ENCODE peak calls at places on chromosome 15, in four cellular contexts. One of them, this sample, is unnamed.

GRCh38 chr15:98954411-98954810 is 53.2 kb downstream of the PGPEP1L start:
- DNase-seq in WTC11: no peak
- DNase-seq in K562: no peak
- DNase-seq in HepG2: no peak
- DNase-seq in this sample: peak

GRCh38 chr15:63039811-63040210 is 2.7 kb upstream of the TPM1 start:
- DNase-seq in HepG2: no peak
- DNase-seq in WTC11: no peak
- DNase-seq in K562: no peak
- DNase-seq in this sample: no peak

GRCh38 chr15:38084289-38084688 is 149.8 kb downstream of the TMCO5A start:
- DNase-seq in WTC11: no peak
- DNase-seq in K562: no peak
- DNase-seq in HepG2: no peak
- DNase-seq in this sample: no peak

GRCh38 chr15:63417721-63418120 is 36.1 kb upstream of the CA12 start:
- DNase-seq in WTC11: no peak
- DNase-seq in HepG2: no peak
- DNase-seq in K562: no peak
- DNase-seq in this sample: no peak

GRCh38 chr15:31871159-31871886 is 159.0 kb upstream of the CHRNA7 start:
- DNase-seq in HepG2: no peak
- DNase-seq in K562: no peak
- DNase-seq in WTC11: no peak
- DNase-seq in this sample: no peak

GRCh38 chr15:87623832-87624231 is 632.7 kb downstream of the NTRK3 start:
- DNase-seq in HepG2: no peak
- DNase-seq in K562: peak
- DNase-seq in WTC11: peak
- DNase-seq in this sample: no peak

GRCh38 chr15:77034620-77035467 is 36.1 kb downstream of the TSPAN3 start:
- DNase-seq in WTC11: peak
- DNase-seq in HepG2: no peak
- DNase-seq in K562: peak
- DNase-seq in this sample: peak

GRCh38 chr15:54082836-54083492 is 104.7 kb downstream of the UNC13C start:
- DNase-seq in WTC11: peak
- DNase-seq in HepG2: peak
- DNase-seq in K562: peak
- DNase-seq in this sample: peak

GRCh38 chr15:57972801-57973311 is 92.7 kb downstream of the ALDH1A2 start:
- DNase-seq in K562: no peak
- DNase-seq in WTC11: no peak
- DNase-seq in HepG2: no peak
- DNase-seq in this sample: no peak

GRCh38 chr15:82183121-82184031 is 79.2 kb downstream of the EFL1 start:
- DNase-seq in K562: no peak
- DNase-seq in HepG2: no peak
- DNase-seq in WTC11: no peak
- DNase-seq in this sample: no peak

GRCh38 chr15:36177590-36178281 is 401.7 kb upstream of the CDIN1 start:
- DNase-seq in K562: no peak
- DNase-seq in HepG2: no peak
- DNase-seq in WTC11: no peak
- DNase-seq in this sample: no peak

GRCh38 chr15:81945014-81945615 is 100.7 kb downstream of the MEX3B start:
- DNase-seq in K562: peak
- DNase-seq in WTC11: no peak
- DNase-seq in HepG2: no peak
- DNase-seq in this sample: no peak

GRCh38 chr15:80785335-80785734 is 6.2 kb downstream of the CEMIP start:
- DNase-seq in K562: no peak
- DNase-seq in WTC11: no peak
- DNase-seq in HepG2: no peak
- DNase-seq in this sample: no peak

GRCh38 chr15:38614621-38615020 is 50.0 kb upstream of the RASGRP1 start:
- DNase-seq in HepG2: no peak
- DNase-seq in K562: no peak
- DNase-seq in WTC11: no peak
- DNase-seq in this sample: no peak

GRCh38 chr15:26013946-26014345 is 150.8 kb upstream of the ATP10A start:
- DNase-seq in K562: no peak
- DNase-seq in WTC11: peak
- DNase-seq in HepG2: no peak
- DNase-seq in this sample: no peak

GRCh38 chr15:73568881-73569280 is 64.3 kb downstream of the NPTN start:
- DNase-seq in K562: no peak
- DNase-seq in HepG2: no peak
- DNase-seq in WTC11: no peak
- DNase-seq in this sample: no peak

GRCh38 chr15:101498731-101499480 is 9.4 kb upstream of the PCSK6 start:
- DNase-seq in WTC11: no peak
- DNase-seq in HepG2: no peak
- DNase-seq in K562: no peak
- DNase-seq in this sample: no peak

GRCh38 chr15:99615460-99615859 is 49.7 kb downstream of the MEF2A start:
- DNase-seq in HepG2: no peak
- DNase-seq in K562: no peak
- DNase-seq in WTC11: no peak
- DNase-seq in this sample: no peak

GRCh38 chr15:57477736-57478522 is 101.6 kb downstream of the CGNL1 start:
- DNase-seq in HepG2: peak
- DNase-seq in WTC11: no peak
- DNase-seq in K562: no peak
- DNase-seq in this sample: no peak

GRCh38 chr15:77528290-77528967 is 104.3 kb downstream of the LINGO1 start:
- DNase-seq in HepG2: no peak
- DNase-seq in WTC11: peak
- DNase-seq in K562: no peak
- DNase-seq in this sample: peak

GRCh38 chr15:26032162-26032846 is 169.2 kb upstream of the ATP10A start:
- DNase-seq in K562: no peak
- DNase-seq in WTC11: no peak
- DNase-seq in HepG2: no peak
- DNase-seq in this sample: no peak

GRCh38 chr15:46091860-46092450 is 457.1 kb downstream of the SQOR start:
- DNase-seq in WTC11: peak
- DNase-seq in HepG2: peak
- DNase-seq in K562: peak
- DNase-seq in this sample: peak

GRCh38 chr15:25740438-25741252 is 122.5 kb downstream of the ATP10A start:
- DNase-seq in WTC11: no peak
- DNase-seq in K562: no peak
- DNase-seq in HepG2: no peak
- DNase-seq in this sample: no peak

GRCh38 chr15:99212401-99212800 is 37.0 kb downstream of the TTC23 start:
- DNase-seq in WTC11: no peak
- DNase-seq in K562: no peak
- DNase-seq in HepG2: no peak
- DNase-seq in this sample: no peak

GRCh38 chr15:58491499-58492202 is 59.9 kb downstream of the LIPC start:
- DNase-seq in K562: no peak
- DNase-seq in WTC11: no peak
- DNase-seq in HepG2: no peak
- DNase-seq in this sample: no peak

GRCh38 chr15:85318048-85318731 is 62.2 kb upstream of the AKAP13 start:
- DNase-seq in WTC11: no peak
- DNase-seq in K562: no peak
- DNase-seq in HepG2: no peak
- DNase-seq in this sample: no peak

GRCh38 chr15:45763170-45763869 is 128.5 kb downstream of the SQOR start:
- DNase-seq in HepG2: no peak
- DNase-seq in WTC11: no peak
- DNase-seq in K562: no peak
- DNase-seq in this sample: no peak

GRCh38 chr15:60079210-60079609 is 75.1 kb downstream of the FOXB1 start:
- DNase-seq in HepG2: no peak
- DNase-seq in WTC11: no peak
- DNase-seq in K562: no peak
- DNase-seq in this sample: no peak
- TF ChIP-seq CTCF in HepG2: no peak
- TF ChIP-seq CTCF in WTC11: peak
- TF ChIP-seq CTCF in K562: peak
- TF ChIP-seq CTCF in this sample: peak

DNA sequence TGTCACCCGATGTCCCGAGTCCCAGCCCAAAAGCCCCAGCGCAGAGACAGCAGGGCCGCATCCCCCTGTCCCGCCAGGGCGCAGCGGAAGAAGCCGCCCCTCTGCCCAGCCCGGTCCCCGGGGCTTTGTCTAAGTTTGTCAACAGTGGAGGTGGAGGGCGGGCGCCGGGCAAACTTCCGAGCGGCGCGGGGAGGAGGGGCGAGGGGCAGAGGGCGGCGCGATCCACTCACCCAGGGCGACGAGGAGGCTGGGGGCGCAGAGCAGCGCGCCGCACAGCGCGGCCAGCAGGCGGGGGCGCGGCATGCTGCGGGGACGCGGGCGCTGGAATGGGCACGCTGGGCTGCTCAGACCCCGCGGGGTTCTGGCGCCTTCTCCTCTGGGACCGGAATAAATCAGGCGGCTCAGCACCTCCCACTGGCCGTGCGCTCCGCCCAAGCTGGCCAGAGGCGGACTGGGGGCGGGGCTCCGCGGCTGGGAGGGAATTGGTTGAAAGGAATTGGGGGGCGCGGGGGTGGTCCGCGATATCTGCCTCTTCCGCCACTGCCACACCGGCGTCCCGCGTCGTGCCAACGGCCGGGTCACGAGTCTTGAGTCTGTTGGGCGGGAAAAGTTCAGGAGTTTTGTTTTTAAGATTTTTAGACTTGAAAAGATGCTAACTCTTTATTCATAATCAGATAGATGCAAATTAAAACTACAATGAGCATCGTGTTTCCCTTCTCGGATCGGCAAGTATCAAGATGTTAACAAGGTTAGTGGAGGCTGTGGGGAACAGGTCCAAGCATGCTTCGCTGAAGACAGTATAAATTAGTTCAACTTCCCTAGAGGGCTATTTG is at the start of gene MFGE8:
- DNase-seq in WTC11: peak
- DNase-seq in K562: peak
- DNase-seq in HepG2: peak
- DNase-seq in this sample: peak
- TF ChIP-seq FOXJ3 in WTC11: no peak
- TF ChIP-seq FOXJ3 in K562: no peak
- TF ChIP-seq FOXJ3 in HepG2: no peak
- TF ChIP-seq FOXJ3 in this sample: no peak

DNA sequence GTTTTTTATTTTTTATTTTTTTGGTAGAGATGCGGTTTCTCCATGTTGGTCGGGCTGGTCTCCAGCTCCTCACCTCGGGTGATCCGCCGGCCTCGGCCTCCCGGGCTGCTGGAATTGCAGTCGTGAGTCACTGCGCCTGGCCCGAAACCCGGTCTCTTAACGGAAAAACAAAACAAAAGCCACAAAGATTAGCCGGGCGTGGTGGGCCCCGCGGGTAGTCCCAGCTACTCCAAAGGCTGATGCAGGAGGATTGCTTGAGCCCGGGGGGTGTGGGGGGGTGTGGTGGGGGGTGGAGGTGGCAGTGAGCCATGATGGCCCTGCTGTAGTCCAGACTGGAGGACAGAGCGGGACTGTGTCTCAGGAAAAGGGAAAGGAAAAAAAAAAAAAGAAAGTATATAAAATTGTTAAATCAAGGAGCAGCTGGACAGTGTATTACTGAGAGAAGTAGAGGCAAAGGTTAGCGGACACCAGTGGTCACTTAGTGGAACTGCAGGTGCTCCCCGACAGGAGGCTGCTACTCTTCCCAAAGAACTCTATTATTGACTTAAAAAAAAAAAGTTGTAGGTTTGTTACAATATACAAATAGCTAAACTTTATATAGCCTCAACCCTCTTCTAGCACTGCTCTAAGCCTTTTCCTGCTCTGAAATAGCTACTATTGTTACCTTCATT is 30.3 kb upstream of the TUBGCP5 start:
- DNase-seq in WTC11: no peak
- DNase-seq in K562: peak
- DNase-seq in HepG2: no peak
- DNase-seq in this sample: peak
- TF ChIP-seq CTCF in WTC11: peak
- TF ChIP-seq CTCF in K562: peak
- TF ChIP-seq CTCF in HepG2: no peak
- TF ChIP-seq CTCF in this sample: peak

GRCh38 chr15:66484539-66485112 is 12.9 kb downstream of the SNAPC5 start:
- DNase-seq in K562: no peak
- DNase-seq in WTC11: no peak
- DNase-seq in HepG2: no peak
- DNase-seq in this sample: no peak

GRCh38 chr15:66481107-66481856 is 16.3 kb downstream of the SNAPC5 start:
- DNase-seq in HepG2: no peak
- DNase-seq in WTC11: no peak
- DNase-seq in K562: peak
- DNase-seq in this sample: no peak

GRCh38 chr15:66480267-66480666 is 17.3 kb downstream of the SNAPC5 start:
- DNase-seq in HepG2: no peak
- DNase-seq in WTC11: no peak
- DNase-seq in K562: no peak
- DNase-seq in this sample: no peak

GRCh38 chr15:66482539-66482938 is 15.0 kb downstream of the SNAPC5 start:
- DNase-seq in K562: no peak
- DNase-seq in HepG2: no peak
- DNase-seq in WTC11: no peak
- DNase-seq in this sample: no peak

DNA sequence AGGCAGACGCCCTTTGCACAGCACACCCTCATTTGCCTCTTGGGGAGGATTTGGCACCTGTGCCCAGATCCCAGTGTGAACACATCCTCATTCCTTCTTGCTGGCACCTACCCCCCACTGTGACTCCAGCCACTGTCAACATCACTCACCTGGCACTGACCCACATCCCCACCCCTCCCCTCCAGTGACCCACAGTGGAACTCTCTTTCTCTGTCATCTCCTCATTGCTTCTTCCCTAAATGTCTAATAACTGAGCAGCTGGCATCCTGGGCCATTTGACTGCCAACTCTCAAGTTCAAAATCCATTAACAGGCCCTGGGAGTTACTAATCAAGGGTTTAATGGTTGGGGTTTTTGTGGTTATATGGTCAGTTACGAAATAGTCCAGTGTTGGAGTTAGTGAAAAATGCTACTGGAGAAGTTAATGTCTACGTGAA is 14.4 kb downstream of the SNAPC5 start:
- DNase-seq in WTC11: no peak
- DNase-seq in HepG2: no peak
- DNase-seq in K562: no peak
- DNase-seq in this sample: no peak
- TF ChIP-seq FOXJ3 in WTC11: no peak
- TF ChIP-seq FOXJ3 in HepG2: no peak
- TF ChIP-seq FOXJ3 in K562: no peak
- TF ChIP-seq FOXJ3 in this sample: no peak

GRCh38 chr15:90101969-90102890 is at the start of gene IDH2:
- DNase-seq in HepG2: peak
- DNase-seq in WTC11: peak
- DNase-seq in K562: peak
- DNase-seq in this sample: peak
- TF ChIP-seq CTCF in HepG2: no peak
- TF ChIP-seq CTCF in WTC11: no peak
- TF ChIP-seq CTCF in K562: no peak
- TF ChIP-seq CTCF in this sample: no peak